ENCODE peak calls at places on chromosomes 3 and 15, in eight cellular contexts. K, M, R, I, T, S, O and C are unnamed samples.

GRCh38 chr3:102136183-102136582 is 286.9 kb downstream of the NFKBIZ start:
- DNase-seq in K (no peak), M (no peak), R (no peak), I (no peak), T (no peak), S (no peak), O (no peak), C (no peak)

GRCh38 chr15:75928680-75929608 is 25.3 kb downstream of the FBXO22 start:
- DNase-seq in K (no peak), M (no peak), R (peak; percentile 39), I (peak; percentile 24), T (no peak), S (no peak), O (peak; percentile 56), C (peak; percentile 9)

GRCh38 chr15:68418611-68419161 is 13.3 kb downstream of the ITGA11 start:
- DNase-seq in K (no peak), M (no peak), R (peak; percentile 90), I (no peak), T (no peak), S (peak; percentile 73), O (no peak), C (no peak)

GRCh38 chr15:93980149-93980911 is 251.0 kb upstream of the MCTP2 start:
- DNase-seq in K (no peak), M (peak; percentile 60), R (no peak), I (no peak), T (no peak), S (no peak), O (no peak), C (peak; percentile 31)

GRCh38 chr3:61928020-61928419 is 366.6 kb downstream of the PTPRG start:
- DNase-seq in K (no peak), M (no peak), R (no peak), I (no peak), T (no peak), S (peak; percentile 61), O (no peak), C (no peak)

GRCh38 chr3:141447391-141447790 is 39.4 kb upstream of the RASA2 start:
- DNase-seq in K (no peak), M (no peak), R (no peak), I (no peak), T (no peak), S (no peak), O (no peak), C (no peak)

GRCh38 chr15:76059320-76060097 is at the start of gene TMEM266:
- DNase-seq in K (peak; percentile 75), M (peak; percentile 30), R (peak; percentile 14), I (peak; percentile 83), T (no peak), S (peak; percentile 13), O (peak; percentile 74), C (peak; percentile 32)

GRCh38 chr3:172285844-172286243 is 162.4 kb downstream of the GHSR start:
- DNase-seq in K (no peak), M (no peak), R (peak; percentile 39), I (no peak), T (no peak), S (peak; percentile 92), O (no peak), C (no peak)

GRCh38 chr3:168467085-168467714 is 371.5 kb upstream of the GOLIM4 start:
- DNase-seq in K (no peak), M (no peak), R (peak; percentile 79), I (peak; percentile 17), T (no peak), S (peak; percentile 22), O (peak; percentile 34), C (no peak)

GRCh38 chr3:138114431-138114918 is 933 bp downstream of the DZIP1L start:
- DNase-seq in K (no peak), M (no peak), R (peak; percentile 35), I (no peak), T (no peak), S (peak; percentile 29), O (peak; percentile 47), C (no peak)

GRCh38 chr3:196995027-196995426 is 26.4 kb upstream of the PIGZ start:
- DNase-seq in K (no peak), M (no peak), R (no peak), I (no peak), T (no peak), S (no peak), O (no peak), C (no peak)

GRCh38 chr3:27360113-27361078 is 8.8 kb downstream of the NEK10 start:
- DNase-seq in K (no peak), M (no peak), R (peak; percentile 34), I (no peak), T (no peak), S (peak; percentile 3), O (no peak), C (no peak)

GRCh38 chr3:197151562-197151961 is 121.9 kb upstream of the MELTF start:
- DNase-seq in K (peak; percentile 59), M (peak; percentile 47), R (peak; percentile 88), I (no peak), T (no peak), S (peak; percentile 37), O (no peak), C (no peak)

GRCh38 chr3:45479627-45480026 is 91.3 kb downstream of the LARS2 start:
- DNase-seq in K (no peak), M (no peak), R (peak; percentile 33), I (no peak), T (no peak), S (peak; percentile 93), O (no peak), C (no peak)

GRCh38 chr15:40493089-40493840 is 22.5 kb downstream of the CHST14 start:
- DNase-seq in K (no peak), M (no peak), R (no peak), I (no peak), T (no peak), S (peak; percentile 49), O (no peak), C (peak; percentile 66)

GRCh38 chr15:39075311-39075710 is 505.6 kb upstream of the THBS1 start:
- DNase-seq in K (no peak), M (no peak), R (no peak), I (no peak), T (no peak), S (peak; percentile 88), O (no peak), C (no peak)

GRCh38 chr3:57791245-57791644 is 35.1 kb downstream of the SLMAP start:
- DNase-seq in K (no peak), M (no peak), R (peak; percentile 17), I (no peak), T (no peak), S (no peak), O (no peak), C (no peak)

GRCh38 chr3:168080022-168080421 is 15.7 kb downstream of the GOLIM4 start:
- DNase-seq in K (no peak), M (no peak), R (no peak), I (no peak), T (no peak), S (no peak), O (no peak), C (no peak)

GRCh38 chr3:155995525-155996370 is 124.6 kb upstream of the KCNAB1 start:
- DNase-seq in K (no peak), M (no peak), R (peak; percentile 74), I (peak; percentile 20), T (no peak), S (peak; percentile 45), O (no peak), C (no peak)

DNA sequence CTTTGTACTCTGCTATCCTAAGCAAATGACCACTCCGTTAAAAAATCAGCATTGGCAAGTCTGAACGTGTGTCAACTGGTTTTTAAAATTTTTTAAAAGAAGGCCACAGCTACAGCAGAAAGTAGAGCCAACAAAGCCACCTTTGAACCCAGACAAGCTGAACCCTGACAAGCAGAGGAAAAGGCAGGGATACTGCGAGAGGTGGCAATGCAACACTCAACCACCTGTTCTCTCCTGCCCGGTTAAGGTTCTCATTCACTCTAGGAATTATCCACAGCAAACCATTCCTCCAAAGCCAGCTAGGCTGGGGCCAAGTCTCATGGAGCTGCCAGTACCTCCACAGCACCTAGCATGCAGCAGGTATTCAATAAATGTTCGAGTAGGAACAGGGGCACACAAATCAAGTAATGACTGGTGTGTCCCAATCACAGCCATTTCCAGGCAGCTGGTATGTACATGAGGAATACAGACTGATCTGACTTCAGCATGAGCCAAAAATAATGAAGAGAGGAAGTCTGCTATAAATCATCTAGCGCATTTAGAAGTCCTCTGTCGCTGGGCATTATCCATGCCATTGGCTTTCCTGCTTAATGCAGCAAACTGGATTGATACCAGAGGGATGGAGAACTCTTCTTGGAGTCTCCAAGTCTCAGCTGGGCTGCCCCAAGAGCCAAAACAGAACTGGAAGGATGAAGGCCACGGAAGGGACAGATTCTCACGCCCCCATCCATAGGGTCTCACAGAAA is 75.9 kb downstream of the ADCY5 start:
- DNase-seq in K (no peak), M (no peak), R (no peak), I (no peak), T (no peak), S (no peak), O (no peak), C (no peak)
- H3K27ac ChIP-seq in K (no peak overlapping the region), M (peak overlapping the region; percentile 96), R (no peak overlapping the region), I (no peak overlapping the region), T (peak overlapping the region; percentile 77), S (no peak overlapping the region), O (no peak overlapping the region), C (no peak overlapping the region)

GRCh38 chr3:16506884-16507409 is 6.6 kb downstream of the RFTN1 start:
- DNase-seq in K (no peak), M (no peak), R (no peak), I (no peak), T (no peak), S (no peak), O (no peak), C (no peak)
- H3K27ac ChIP-seq in K (no peak overlapping the region), M (no peak overlapping the region), R (no peak overlapping the region), I (no peak overlapping the region), T (no peak overlapping the region), S (no peak overlapping the region), O (no peak overlapping the region), C (no peak overlapping the region)

DNA sequence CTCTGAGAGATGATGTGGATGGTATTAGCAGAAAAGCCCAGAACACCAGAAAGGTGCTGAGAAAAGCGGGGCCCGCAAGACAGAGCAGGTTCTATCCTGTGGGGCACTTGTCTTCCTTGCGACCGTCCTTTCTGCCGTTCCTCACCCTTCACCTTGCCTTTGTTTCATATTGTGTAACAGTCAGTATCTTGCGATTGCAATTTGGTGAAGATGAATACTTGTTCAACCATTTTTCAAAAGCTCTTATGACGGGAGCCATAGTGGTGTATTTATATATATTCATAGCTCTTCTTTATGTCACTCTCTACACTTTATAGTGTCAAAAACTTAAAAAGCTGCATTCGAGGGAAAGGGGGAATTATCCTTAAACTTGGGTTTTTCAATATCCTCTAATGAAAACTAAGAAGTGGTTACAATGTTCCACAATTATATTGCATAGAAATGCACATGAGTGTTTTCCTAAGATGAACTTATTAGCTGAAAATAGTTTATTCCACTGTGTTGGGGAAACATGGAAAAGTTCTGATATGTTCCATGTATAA is 797 bp downstream of the MAP3K13 start:
- DNase-seq in K (no peak), M (no peak), R (no peak), I (no peak), T (no peak), S (no peak), O (no peak), C (no peak)
- H3K27ac ChIP-seq in K (peak overlapping the region; percentile 72), M (no peak overlapping the region), R (no peak overlapping the region), I (no peak overlapping the region), T (peak overlapping the region; percentile 27), S (no peak overlapping the region), O (no peak overlapping the region), C (no peak overlapping the region)

DNA sequence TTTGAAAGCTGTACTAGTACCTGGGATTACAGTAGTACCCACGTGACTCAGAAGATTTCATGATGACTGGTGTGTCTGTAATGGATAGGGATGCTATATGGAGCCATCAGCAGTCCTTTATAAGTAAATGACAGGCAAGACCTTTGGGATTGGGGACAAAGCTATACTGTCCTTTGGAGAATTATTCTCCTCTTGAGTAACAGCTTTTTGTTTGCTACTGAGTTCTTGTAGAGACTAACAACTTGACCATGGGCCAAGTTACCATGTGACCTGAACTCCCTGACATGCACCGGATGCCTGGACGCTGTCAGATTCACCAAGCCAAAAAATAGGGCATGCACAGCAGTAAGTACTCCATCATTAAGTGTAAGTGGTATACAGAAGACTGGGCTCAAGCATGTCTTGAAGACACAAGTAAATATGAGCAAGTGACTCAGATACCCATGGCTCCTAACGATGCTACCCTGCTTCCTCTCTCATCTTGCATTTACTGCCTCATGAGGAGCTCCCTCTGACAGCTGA is 12.9 kb downstream of the SEC11A start:
- DNase-seq in K (no peak), M (peak; percentile 72), R (peak; percentile 76), I (no peak), T (peak; percentile 15), S (peak; percentile 39), O (no peak), C (no peak)
- H3K27ac ChIP-seq in K (peak overlapping the region; percentile 62), M (peak overlapping the region; percentile 36), R (no peak overlapping the region), I (no peak overlapping the region), T (no peak overlapping the region), S (no peak overlapping the region), O (no peak overlapping the region), C (no peak overlapping the region)